ENCODE peak calls at places on chromosomes 4 and X, in six cellular contexts. One of them, this sample, is unnamed.
A peak's percentile ranks its signal among the peaks of the same experiment; 100 is the strongest.

GRCh38 chr4:77074961-77075855 is 581 bp downstream of the CCNI start:
- DNase-seq in NCI-H1694 treated with DMSO at 0.1 percent for 48 hours: no peak
- DNase-seq in D721Med: no peak
- DNase-seq in heart left ventricle: peak; percentile 85
- DNase-seq in NB4: peak; percentile 92
- DNase-seq in mammary epithelial cell: peak; percentile 76
- DNase-seq in this sample: peak; percentile 48

GRCh38 chrX:45134303-45134702 is 66.4 kb downstream of the DIPK2B start:
- DNase-seq in mammary epithelial cell: no peak
- DNase-seq in D721Med: no peak
- DNase-seq in NB4: no peak
- DNase-seq in heart left ventricle: peak; percentile 52
- DNase-seq in NCI-H1694 treated with DMSO at 0.1 percent for 48 hours: no peak
- DNase-seq in this sample: no peak

GRCh38 chrX:33465137-33465536 is 253.8 kb upstream of the DMD start:
- DNase-seq in NCI-H1694 treated with DMSO at 0.1 percent for 48 hours: no peak
- DNase-seq in D721Med: no peak
- DNase-seq in NB4: no peak
- DNase-seq in mammary epithelial cell: no peak
- DNase-seq in heart left ventricle: no peak
- DNase-seq in this sample: no peak

GRCh38 chrX:109732319-109732779 is 708 bp downstream of the ACSL4 start:
- DNase-seq in mammary epithelial cell: peak; percentile 39
- DNase-seq in NB4: peak; percentile 59
- DNase-seq in NCI-H1694 treated with DMSO at 0.1 percent for 48 hours: peak; percentile 8
- DNase-seq in heart left ventricle: no peak
- DNase-seq in D721Med: no peak
- DNase-seq in this sample: peak; percentile 18

GRCh38 chrX:110003167-110004156 is 548 bp downstream of the TMEM164 start:
- DNase-seq in NB4: peak; percentile 51
- DNase-seq in heart left ventricle: peak; percentile 21
- DNase-seq in mammary epithelial cell: no peak
- DNase-seq in NCI-H1694 treated with DMSO at 0.1 percent for 48 hours: no peak
- DNase-seq in D721Med: no peak
- DNase-seq in this sample: no peak

GRCh38 chrX:103687073-103687695 is 685 bp upstream of the MORF4L2 start:
- DNase-seq in D721Med: no peak
- DNase-seq in mammary epithelial cell: no peak
- DNase-seq in NCI-H1694 treated with DMSO at 0.1 percent for 48 hours: peak; percentile 78
- DNase-seq in heart left ventricle: peak; percentile 90
- DNase-seq in NB4: peak; percentile 83
- DNase-seq in this sample: peak; percentile 63

GRCh38 chr4:1316537-1317168 is 27.0 kb downstream of the MAEA start:
- DNase-seq in heart left ventricle: no peak
- DNase-seq in NCI-H1694 treated with DMSO at 0.1 percent for 48 hours: no peak
- DNase-seq in NB4: no peak
- DNase-seq in D721Med: no peak
- DNase-seq in mammary epithelial cell: no peak
- DNase-seq in this sample: no peak

GRCh38 chrX:13937370-13938052 is 92.2 kb downstream of the GEMIN8 start:
- DNase-seq in heart left ventricle: no peak
- DNase-seq in D721Med: no peak
- DNase-seq in NCI-H1694 treated with DMSO at 0.1 percent for 48 hours: peak; percentile 4
- DNase-seq in mammary epithelial cell: no peak
- DNase-seq in NB4: peak; percentile 2
- DNase-seq in this sample: no peak

GRCh38 chr4:156968479-156968984 is 3.1 kb downstream of the PDGFC start:
- DNase-seq in D721Med: no peak
- DNase-seq in NB4: peak; percentile 61
- DNase-seq in mammary epithelial cell: peak; percentile 72
- DNase-seq in NCI-H1694 treated with DMSO at 0.1 percent for 48 hours: peak; percentile 29
- DNase-seq in heart left ventricle: peak; percentile 57
- DNase-seq in this sample: no peak

GRCh38 chr4:128384091-128384520 is 96.5 kb upstream of the PGRMC2 start:
- DNase-seq in mammary epithelial cell: no peak
- DNase-seq in D721Med: no peak
- DNase-seq in heart left ventricle: no peak
- DNase-seq in NB4: no peak
- DNase-seq in NCI-H1694 treated with DMSO at 0.1 percent for 48 hours: no peak
- DNase-seq in this sample: no peak

This sample was measured in GF-D8.